ENCODE peak calls at places on chromosomes 12 and 14, in four cellular contexts. I, H, N and A are unnamed samples.
A peak's percentile ranks its signal among the peaks of the same experiment; 100 is the strongest.

GRCh38 chr14:31787377-31787776 is 226.2 kb downstream of the NUBPL start:
- DNase-seq in I (no peak), H (no peak), N (no peak), A (no peak)

GRCh38 chr14:58491593-58491992 is 64.1 kb downstream of the KIAA0586 start:
- DNase-seq in I (no peak), H (no peak), N (no peak), A (no peak)

GRCh38 chr14:35140718-35141581 is 18.6 kb downstream of the PRORP start:
- DNase-seq in I (no peak), H (no peak), N (no peak), A (no peak)

GRCh38 chr14:102419276-102419675 is 56.5 kb downstream of the TECPR2 start:
- DNase-seq in I (no peak), H (no peak), N (no peak), A (no peak)

GRCh38 chr12:109804820-109805761 is 28.1 kb downstream of the TRPV4 start:
- DNase-seq in I (peak; percentile 77), H (peak; percentile 85), N (peak; percentile 87), A (peak; percentile 68)

GRCh38 chr12:106978035-106978800 is 8.7 kb downstream of the MTERF2 start:
- DNase-seq in I (no peak), H (no peak), N (no peak), A (no peak)

GRCh38 chr12:107526555-107527180 is 158.9 kb upstream of the PWP1 start:
- DNase-seq in I (no peak), H (no peak), N (no peak), A (no peak)

GRCh38 chr12:2039034-2039433 is 13.8 kb upstream of the CACNA1C start:
- DNase-seq in I (no peak), H (no peak), N (no peak), A (no peak)

GRCh38 chr12:67068773-67069450 is 200.2 kb upstream of the CAND1 start:
- DNase-seq in I (peak; percentile 73), H (peak; percentile 53), N (peak; percentile 59), A (peak; percentile 48)

GRCh38 chr14:64439141-64439540 is 26.2 kb upstream of the AKAP5 start:
- DNase-seq in I (no peak), H (no peak), N (no peak), A (no peak)

GRCh38 chr12:102874819-102875218 is 42.2 kb downstream of the PAH start:
- DNase-seq in I (no peak), H (no peak), N (no peak), A (no peak)

GRCh38 chr12:107873223-107873622 is 98.7 kb downstream of the ASCL4 start:
- DNase-seq in I (no peak), H (no peak), N (peak; percentile 23), A (no peak)

GRCh38 chr14:20760950-20761349 is 7.3 kb upstream of the EDDM3B start:
- DNase-seq in I (no peak), H (no peak), N (no peak), A (no peak)

GRCh38 chr12:108448246-108448645 is 66.8 kb upstream of the FICD start:
- DNase-seq in I (no peak), H (no peak), N (no peak), A (no peak)

GRCh38 chr12:72433298-72433697 is 161.1 kb downstream of the TRHDE start:
- DNase-seq in I (no peak), H (no peak), N (no peak), A (no peak)

GRCh38 chr14:81018245-81018644 is 62.8 kb downstream of the TSHR start:
- DNase-seq in I (no peak), H (no peak), N (no peak), A (no peak)

GRCh38 chr12:70796989-70797388 is 123.5 kb downstream of the PTPRR start:
- DNase-seq in I (no peak), H (no peak), N (no peak), A (no peak)

GRCh38 chr14:53214384-53214783 is 61.3 kb upstream of the DDHD1 start:
- DNase-seq in I (peak; percentile 31), H (no peak), N (no peak), A (no peak)

GRCh38 chr12:11133162-11133561 is 1.3 kb downstream of the TAS2R30 start:
- DNase-seq in I (no peak), H (no peak), N (no peak), A (no peak)

GRCh38 chr12:94979941-94980340 is 23.6 kb downstream of the NDUFA12 start:
- DNase-seq in I (no peak), H (no peak), N (no peak), A (no peak)

GRCh38 chr12:44874981-44875416 is 1.1 kb downstream of the NELL2 start:
- DNase-seq in I (peak; percentile 17), H (peak; percentile 30), N (peak; percentile 29), A (no peak)

GRCh38 chr12:56158926-56159461 is 835 bp downstream of the MYL6 start:
- DNase-seq in I (peak; percentile 50), H (no peak), N (no peak), A (peak; percentile 43)

GRCh38 chr12:22527999-22528398 is 16.3 kb downstream of the C2CD5 start:
- DNase-seq in I (no peak), H (no peak), N (no peak), A (no peak)

GRCh38 chr12:40010899-40011774 is 94.7 kb downstream of the SLC2A13 start:
- DNase-seq in I (peak; percentile 38), H (peak; percentile 44), N (peak; percentile 50), A (peak; percentile 40)

GRCh38 chr14:101838476-101838875 is 77.0 kb downstream of the PPP2R5C start:
- DNase-seq in I (no peak), H (no peak), N (no peak), A (no peak)

GRCh38 chr14:101972126-101972785 is 7.9 kb downstream of the DYNC1H1 start:
- DNase-seq in I (no peak), H (no peak), N (no peak), A (no peak)

GRCh38 chr12:12735301-12735700 is 18.1 kb downstream of the CDKN1B start:
- DNase-seq in I (no peak), H (no peak), N (no peak), A (no peak)

GRCh38 chr14:60720962-60721330 is 3.2 kb downstream of the SIX4 start:
- DNase-seq in I (no peak), H (no peak), N (peak; percentile 10), A (no peak)

GRCh38 chr12:5548152-5548933 is 116.4 kb downstream of the NTF3 start:
- DNase-seq in I (no peak), H (no peak), N (no peak), A (no peak)

GRCh38 chr14:64117671-64118402 is 176.3 kb downstream of the ESR2 start:
- DNase-seq in I (no peak), H (no peak), N (no peak), A (no peak)

GRCh38 chr14:70585221-70585620 is 15.2 kb downstream of the MED6 start:
- DNase-seq in I (no peak), H (no peak), N (peak; percentile 39), A (no peak)

GRCh38 chr12:131621701-131622421 is 89.0 kb upstream of the SFSWAP start:
- DNase-seq in I (peak; percentile 44), H (no peak), N (no peak), A (peak; percentile 75)

GRCh38 chr12:2163172-2163927 is 110.6 kb downstream of the CACNA1C start:
- DNase-seq in I (no peak), H (no peak), N (no peak), A (no peak)

GRCh38 chr12:105385141-105385540 is 54.6 kb downstream of the C12orf75 start:
- DNase-seq in I (no peak), H (no peak), N (no peak), A (no peak)

GRCh38 chr12:120224304-120225199 is 23.6 kb upstream of the RPLP0 start:
- DNase-seq in I (no peak), H (no peak), N (no peak), A (no peak)

GRCh38 chr12:114245555-114245954 is 160.4 kb downstream of the TBX5 start:
- DNase-seq in I (no peak), H (no peak), N (no peak), A (no peak)
- TF ChIP-seq CTCF in I (no peak), H (no peak), N (no peak), A (no peak)

GRCh38 chr12:66036317-66036716 is 94.2 kb downstream of the LLPH start:
- DNase-seq in I (no peak), H (no peak), N (no peak), A (no peak)

GRCh38 chr12:66030217-66030781 is 100.3 kb downstream of the LLPH start:
- DNase-seq in I (no peak), H (no peak), N (no peak), A (no peak)

GRCh38 chr12:66032739-66033138 is 97.8 kb downstream of the LLPH start:
- DNase-seq in I (no peak), H (no peak), N (no peak), A (no peak)

DNA sequence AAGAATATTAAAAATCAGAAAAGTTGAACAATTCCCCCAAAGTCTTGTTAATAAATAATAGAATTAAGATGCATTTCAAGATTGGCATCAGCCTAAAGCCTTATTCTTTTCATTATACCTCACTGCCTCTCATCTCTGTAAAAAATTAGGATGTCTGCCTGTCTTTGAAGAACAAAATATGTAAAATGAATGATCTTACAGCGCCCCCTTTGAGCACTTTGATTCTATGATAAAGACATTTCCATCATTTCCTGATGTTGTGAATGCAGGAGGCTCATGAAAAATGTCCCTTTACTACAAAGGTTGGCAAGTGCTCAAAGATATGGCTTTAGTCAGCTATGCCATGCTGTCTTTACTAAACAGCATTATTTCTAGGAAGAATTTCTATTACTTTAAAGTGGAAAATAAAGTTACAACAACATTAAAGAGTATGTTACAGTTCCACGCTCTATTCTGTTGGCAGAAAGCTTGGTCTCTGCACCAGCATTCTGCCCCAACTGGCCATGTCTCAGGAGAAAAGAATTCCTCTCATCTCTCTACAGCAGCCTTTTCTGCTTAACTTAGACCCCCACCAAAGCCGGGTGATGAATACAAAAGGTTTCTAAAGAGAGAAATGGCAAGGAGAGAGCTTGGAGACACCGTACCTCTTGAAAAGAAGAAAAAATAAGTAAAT is 95.1 kb downstream of the LLPH start:
- DNase-seq in I (no peak), H (no peak), N (no peak), A (peak; percentile 22)
- TF ChIP-seq CTCF in I (no peak), H (peak; percentile 44), N (no peak), A (peak; percentile 58)

GRCh38 chr12:46131729-46132128 is 137.1 kb downstream of the SLC38A1 start:
- DNase-seq in I (no peak), H (no peak), N (no peak), A (no peak)
- TF ChIP-seq CTCF in I (no peak), H (peak; percentile 9), N (no peak), A (no peak)

GRCh38 chr12:19075711-19076340 is 53.7 kb upstream of the PLEKHA5 start:
- DNase-seq in I (no peak), H (no peak), N (no peak), A (no peak)
- TF ChIP-seq CTCF in I (no peak), H (no peak), N (no peak), A (no peak)

DNA sequence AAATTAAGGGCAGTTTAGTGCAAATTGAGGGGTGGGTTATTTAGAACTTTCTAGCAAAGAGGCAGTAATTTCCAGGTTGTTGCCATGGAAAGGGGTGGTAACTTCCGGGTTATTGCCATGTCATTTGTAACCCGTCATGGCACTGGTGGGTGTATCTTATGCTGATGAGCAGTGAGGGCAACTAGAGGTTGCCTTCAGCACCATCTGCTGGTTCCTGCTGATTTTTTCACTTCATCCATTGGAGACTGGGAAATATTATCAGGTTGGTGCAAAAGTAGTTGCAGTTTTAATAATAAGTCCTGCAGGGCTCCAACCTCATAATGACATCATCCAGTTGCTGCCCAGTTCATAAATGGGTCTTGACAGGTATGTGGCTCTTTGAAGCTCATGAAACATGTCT is 24.4 kb upstream of the SERPINA4 start:
- DNase-seq in I (no peak), H (no peak), N (no peak), A (no peak)
- TF ChIP-seq CTCF in I (no peak), H (no peak), N (no peak), A (no peak)

GRCh38 chr14:95142208-95142607 is 15.1 kb downstream of the DICER1 start:
- DNase-seq in I (no peak), H (no peak), N (no peak), A (no peak)
- TF ChIP-seq CTCF in I (no peak), H (no peak), N (no peak), A (no peak)

GRCh38 chr12:19161251-19161650 is 31.7 kb downstream of the PLEKHA5 start:
- DNase-seq in I (no peak), H (no peak), N (no peak), A (no peak)
- TF ChIP-seq CTCF in I (no peak), H (no peak), N (no peak), A (no peak)